ENCODE peak calls at places on chromosomes 1 and 21, in ten cellular contexts. One of them, this sample, is unnamed.

GRCh38 chr1:11543392-11543791 is 64.4 kb downstream of the DISP3 start:
- DNase-seq in HEK293T: no peak
- DNase-seq in stimulated activated CD8-positive, alpha-beta memory T cell treated with anti-CD3 and anti-CD28 coated beads, Interleukin-2, amount 100 ng/mL, for 1 hour: no peak
- DNase-seq in GM12878: no peak
- DNase-seq in glomerular endothelial cell: no peak
- DNase-seq in iris pigment epithelial cell: no peak
- DNase-seq in NCI-H524: no peak
- DNase-seq in Caco-2: no peak
- DNase-seq in lower lobe of right lung: no peak
- DNase-seq in RWPE1: no peak
- DNase-seq in this sample: no peak

GRCh38 chr1:29123871-29124365 is at the start of gene TMEM200B:
- DNase-seq in stimulated activated CD8-positive, alpha-beta memory T cell treated with anti-CD3 and anti-CD28 coated beads, Interleukin-2, amount 100 ng/mL, for 1 hour: no peak
- DNase-seq in RWPE1: no peak
- DNase-seq in Caco-2: peak; percentile 54
- DNase-seq in glomerular endothelial cell: no peak
- DNase-seq in HEK293T: no peak
- DNase-seq in NCI-H524: no peak
- DNase-seq in lower lobe of right lung: no peak
- DNase-seq in GM12878: no peak
- DNase-seq in iris pigment epithelial cell: no peak
- DNase-seq in this sample: no peak

GRCh38 chr21:33078907-33079582 is 9.1 kb downstream of the OLIG1 start:
- DNase-seq in HEK293T: no peak
- DNase-seq in glomerular endothelial cell: no peak
- DNase-seq in Caco-2: no peak
- DNase-seq in GM12878: peak; percentile 88
- DNase-seq in iris pigment epithelial cell: peak; percentile 73
- DNase-seq in RWPE1: peak; percentile 54
- DNase-seq in NCI-H524: no peak
- DNase-seq in stimulated activated CD8-positive, alpha-beta memory T cell treated with anti-CD3 and anti-CD28 coated beads, Interleukin-2, amount 100 ng/mL, for 1 hour: no peak
- DNase-seq in lower lobe of right lung: no peak
- DNase-seq in this sample: no peak

GRCh38 chr1:175564723-175565122 is 178.7 kb downstream of the TNR start:
- DNase-seq in iris pigment epithelial cell: no peak
- DNase-seq in HEK293T: no peak
- DNase-seq in glomerular endothelial cell: no peak
- DNase-seq in NCI-H524: no peak
- DNase-seq in GM12878: no peak
- DNase-seq in stimulated activated CD8-positive, alpha-beta memory T cell treated with anti-CD3 and anti-CD28 coated beads, Interleukin-2, amount 100 ng/mL, for 1 hour: no peak
- DNase-seq in Caco-2: no peak
- DNase-seq in RWPE1: no peak
- DNase-seq in lower lobe of right lung: no peak
- DNase-seq in this sample: no peak

GRCh38 chr1:94351441-94351840 is 66.7 kb upstream of the ABCD3 start:
- DNase-seq in stimulated activated CD8-positive, alpha-beta memory T cell treated with anti-CD3 and anti-CD28 coated beads, Interleukin-2, amount 100 ng/mL, for 1 hour: no peak
- DNase-seq in HEK293T: no peak
- DNase-seq in Caco-2: no peak
- DNase-seq in glomerular endothelial cell: no peak
- DNase-seq in RWPE1: no peak
- DNase-seq in NCI-H524: no peak
- DNase-seq in GM12878: no peak
- DNase-seq in iris pigment epithelial cell: no peak
- DNase-seq in lower lobe of right lung: no peak
- DNase-seq in this sample: no peak

GRCh38 chr1:71641013-71641412 is 560.2 kb upstream of the ZRANB2 start:
- DNase-seq in RWPE1: no peak
- DNase-seq in Caco-2: no peak
- DNase-seq in HEK293T: no peak
- DNase-seq in GM12878: no peak
- DNase-seq in NCI-H524: no peak
- DNase-seq in lower lobe of right lung: no peak
- DNase-seq in iris pigment epithelial cell: no peak
- DNase-seq in stimulated activated CD8-positive, alpha-beta memory T cell treated with anti-CD3 and anti-CD28 coated beads, Interleukin-2, amount 100 ng/mL, for 1 hour: no peak
- DNase-seq in glomerular endothelial cell: no peak
- DNase-seq in this sample: peak; percentile 2

GRCh38 chr21:45515241-45516061 is 26.8 kb downstream of the SLC19A1 start:
- DNase-seq in Caco-2: peak; percentile 48
- DNase-seq in GM12878: no peak
- DNase-seq in stimulated activated CD8-positive, alpha-beta memory T cell treated with anti-CD3 and anti-CD28 coated beads, Interleukin-2, amount 100 ng/mL, for 1 hour: no peak
- DNase-seq in glomerular endothelial cell: no peak
- DNase-seq in NCI-H524: no peak
- DNase-seq in lower lobe of right lung: peak; percentile 39
- DNase-seq in HEK293T: no peak
- DNase-seq in iris pigment epithelial cell: no peak
- DNase-seq in RWPE1: no peak
- DNase-seq in this sample: no peak

GRCh38 chr1:21334214-21335087 is 44.2 kb upstream of the ECE1 start:
- DNase-seq in RWPE1: peak; percentile 41
- DNase-seq in GM12878: peak; percentile 91
- DNase-seq in Caco-2: peak; percentile 44
- DNase-seq in iris pigment epithelial cell: peak; percentile 92
- DNase-seq in glomerular endothelial cell: no peak
- DNase-seq in lower lobe of right lung: peak; percentile 86
- DNase-seq in stimulated activated CD8-positive, alpha-beta memory T cell treated with anti-CD3 and anti-CD28 coated beads, Interleukin-2, amount 100 ng/mL, for 1 hour: peak; percentile 69
- DNase-seq in HEK293T: peak; percentile 71
- DNase-seq in NCI-H524: no peak
- DNase-seq in this sample: peak; percentile 45

GRCh38 chr1:185973645-185974044 is 239.5 kb downstream of the HMCN1 start:
- DNase-seq in lower lobe of right lung: no peak
- DNase-seq in iris pigment epithelial cell: peak; percentile 96
- DNase-seq in HEK293T: no peak
- DNase-seq in Caco-2: no peak
- DNase-seq in stimulated activated CD8-positive, alpha-beta memory T cell treated with anti-CD3 and anti-CD28 coated beads, Interleukin-2, amount 100 ng/mL, for 1 hour: no peak
- DNase-seq in glomerular endothelial cell: no peak
- DNase-seq in RWPE1: no peak
- DNase-seq in NCI-H524: no peak
- DNase-seq in GM12878: no peak
- DNase-seq in this sample: no peak

GRCh38 chr1:174114788-174115448 is 44.4 kb upstream of the RABGAP1L start:
- DNase-seq in iris pigment epithelial cell: peak; percentile 64
- DNase-seq in stimulated activated CD8-positive, alpha-beta memory T cell treated with anti-CD3 and anti-CD28 coated beads, Interleukin-2, amount 100 ng/mL, for 1 hour: no peak
- DNase-seq in NCI-H524: peak; percentile 46
- DNase-seq in GM12878: no peak
- DNase-seq in glomerular endothelial cell: peak; percentile 18
- DNase-seq in HEK293T: peak; percentile 63
- DNase-seq in RWPE1: peak; percentile 44
- DNase-seq in Caco-2: peak; percentile 78
- DNase-seq in lower lobe of right lung: no peak
- DNase-seq in this sample: no peak

GRCh38 chr1:3069491-3070303 is 694 bp downstream of the PRDM16 start:
- DNase-seq in lower lobe of right lung: peak; percentile 55
- DNase-seq in RWPE1: peak; percentile 23
- DNase-seq in iris pigment epithelial cell: peak; percentile 69
- DNase-seq in HEK293T: peak; percentile 62
- DNase-seq in stimulated activated CD8-positive, alpha-beta memory T cell treated with anti-CD3 and anti-CD28 coated beads, Interleukin-2, amount 100 ng/mL, for 1 hour: no peak
- DNase-seq in GM12878: no peak
- DNase-seq in glomerular endothelial cell: no peak
- DNase-seq in Caco-2: peak; percentile 68
- DNase-seq in NCI-H524: no peak
- DNase-seq in this sample: no peak

GRCh38 chr21:28160378-28160777 is 832.3 kb downstream of the LTN1 start:
- DNase-seq in glomerular endothelial cell: no peak
- DNase-seq in GM12878: no peak
- DNase-seq in stimulated activated CD8-positive, alpha-beta memory T cell treated with anti-CD3 and anti-CD28 coated beads, Interleukin-2, amount 100 ng/mL, for 1 hour: no peak
- DNase-seq in lower lobe of right lung: no peak
- DNase-seq in iris pigment epithelial cell: peak; percentile 10
- DNase-seq in Caco-2: no peak
- DNase-seq in RWPE1: no peak
- DNase-seq in HEK293T: no peak
- DNase-seq in NCI-H524: no peak
- DNase-seq in this sample: no peak

GRCh38 chr1:230704830-230705229 is 9.1 kb downstream of the AGT start:
- DNase-seq in GM12878: no peak
- DNase-seq in RWPE1: no peak
- DNase-seq in HEK293T: no peak
- DNase-seq in iris pigment epithelial cell: no peak
- DNase-seq in NCI-H524: no peak
- DNase-seq in Caco-2: no peak
- DNase-seq in lower lobe of right lung: no peak
- DNase-seq in stimulated activated CD8-positive, alpha-beta memory T cell treated with anti-CD3 and anti-CD28 coated beads, Interleukin-2, amount 100 ng/mL, for 1 hour: no peak
- DNase-seq in glomerular endothelial cell: no peak
- DNase-seq in this sample: no peak

This sample was measured in NCI-H510A.